ENCODE peak calls at places on chromosomes 13 and 19, in five cellular contexts. S, Q, G, Y and N are unnamed samples.

GRCh38 chr19:50639121-50640112 is at the start of gene SYT3:
- DNase-seq in S (no peak), Q (peak), G (no peak), Y (no peak), N (no peak)

GRCh38 chr13:113947321-113948033 is 26.4 kb downstream of the C13orf46 start:
- DNase-seq in S (no peak), Q (no peak), G (no peak), Y (no peak), N (no peak)

GRCh38 chr13:20654156-20654555 is 49.3 kb upstream of the IL17D start:
- DNase-seq in S (no peak), Q (no peak), G (no peak), Y (no peak), N (no peak)

GRCh38 chr13:111492341-111492945 is 172.0 kb downstream of the TEX29 start:
- DNase-seq in S (no peak), Q (no peak), G (no peak), Y (no peak), N (no peak)

GRCh38 chr13:42553098-42554046 is 20.6 kb upstream of the TNFSF11 start:
- DNase-seq in S (no peak), Q (no peak), G (no peak), Y (no peak), N (no peak)

GRCh38 chr19:927044-927706 is 1.3 kb downstream of the ARID3A start:
- DNase-seq in S (no peak), Q (no peak), G (no peak), Y (no peak), N (peak)

GRCh38 chr13:98480915-98481510 is 95.9 kb downstream of the STK24 start:
- DNase-seq in S (no peak), Q (no peak), G (no peak), Y (no peak), N (no peak)

GRCh38 chr13:113002206-113002821 is 33.3 kb downstream of the MCF2L start:
- DNase-seq in S (peak), Q (peak), G (no peak), Y (no peak), N (peak)

GRCh38 chr19:30361721-30362120 is 10.5 kb upstream of the ZNF536 start:
- DNase-seq in S (no peak), Q (no peak), G (no peak), Y (no peak), N (peak)

GRCh38 chr13:82847595-82847994 is 1034.7 kb downstream of the SLITRK1 start:
- DNase-seq in S (no peak), Q (no peak), G (no peak), Y (no peak), N (no peak)

GRCh38 chr19:48152552-48152951 is 17.6 kb downstream of the LIG1 start:
- DNase-seq in S (no peak), Q (peak), G (peak), Y (no peak), N (peak)

GRCh38 chr13:75357576-75358295 is 124.2 kb downstream of the TBC1D4 start:
- DNase-seq in S (peak), Q (peak), G (peak), Y (no peak), N (peak)

GRCh38 chr13:52405369-52405766 is 604 bp downstream of the THSD1 start:
- DNase-seq in S (no peak), Q (no peak), G (no peak), Y (no peak), N (no peak)

GRCh38 chr19:48997972-48998371 is 4.3 kb downstream of the RUVBL2 start:
- DNase-seq in S (no peak), Q (peak), G (no peak), Y (no peak), N (peak)

GRCh38 chr13:23871616-23872220 is 17.5 kb downstream of the MIPEP start:
- DNase-seq in S (no peak), Q (peak), G (no peak), Y (no peak), N (peak)

GRCh38 chr13:113400621-113401451 is 36.9 kb upstream of the GRTP1 start:
- DNase-seq in S (no peak), Q (no peak), G (no peak), Y (no peak), N (no peak)

GRCh38 chr13:48489666-48490065 is 43.2 kb downstream of the RCBTB2 start:
- DNase-seq in S (no peak), Q (no peak), G (no peak), Y (no peak), N (no peak)

GRCh38 chr13:100334209-100334608 is 245.3 kb downstream of the PCCA start:
- DNase-seq in S (no peak), Q (no peak), G (no peak), Y (no peak), N (no peak)

GRCh38 chr19:15177269-15178116 is 23.3 kb downstream of the NOTCH3 start:
- DNase-seq in S (peak), Q (peak), G (peak), Y (peak), N (peak)

GRCh38 chr13:38577048-38577447 is 109.8 kb upstream of the FREM2 start:
- DNase-seq in S (no peak), Q (no peak), G (no peak), Y (no peak), N (peak)

GRCh38 chr13:60974296-60974695 is 441.4 kb downstream of the PCDH20 start:
- DNase-seq in S (no peak), Q (no peak), G (peak), Y (no peak), N (no peak)

GRCh38 chr13:100235311-100235901 is 146.5 kb downstream of the PCCA start:
- DNase-seq in S (no peak), Q (peak), G (no peak), Y (no peak), N (peak)

GRCh38 chr19:29045708-29046107 is 167.2 kb downstream of the UQCRFS1 start:
- DNase-seq in S (no peak), Q (no peak), G (no peak), Y (no peak), N (no peak)

GRCh38 chr13:22915442-22916082 is 265.2 kb upstream of the SGCG start:
- DNase-seq in S (peak), Q (peak), G (peak), Y (no peak), N (no peak)

GRCh38 chr19:29867984-29868383 is 56.2 kb downstream of the CCNE1 start:
- DNase-seq in S (no peak), Q (no peak), G (no peak), Y (no peak), N (no peak)

GRCh38 chr13:108858676-108859075 is 229.3 kb downstream of the MYO16 start:
- DNase-seq in S (no peak), Q (no peak), G (no peak), Y (no peak), N (no peak)

GRCh38 chr13:63737418-63737817 is 2321.8 kb upstream of the PCDH20 start:
- DNase-seq in S (no peak), Q (no peak), G (no peak), Y (no peak), N (peak)

DNA sequence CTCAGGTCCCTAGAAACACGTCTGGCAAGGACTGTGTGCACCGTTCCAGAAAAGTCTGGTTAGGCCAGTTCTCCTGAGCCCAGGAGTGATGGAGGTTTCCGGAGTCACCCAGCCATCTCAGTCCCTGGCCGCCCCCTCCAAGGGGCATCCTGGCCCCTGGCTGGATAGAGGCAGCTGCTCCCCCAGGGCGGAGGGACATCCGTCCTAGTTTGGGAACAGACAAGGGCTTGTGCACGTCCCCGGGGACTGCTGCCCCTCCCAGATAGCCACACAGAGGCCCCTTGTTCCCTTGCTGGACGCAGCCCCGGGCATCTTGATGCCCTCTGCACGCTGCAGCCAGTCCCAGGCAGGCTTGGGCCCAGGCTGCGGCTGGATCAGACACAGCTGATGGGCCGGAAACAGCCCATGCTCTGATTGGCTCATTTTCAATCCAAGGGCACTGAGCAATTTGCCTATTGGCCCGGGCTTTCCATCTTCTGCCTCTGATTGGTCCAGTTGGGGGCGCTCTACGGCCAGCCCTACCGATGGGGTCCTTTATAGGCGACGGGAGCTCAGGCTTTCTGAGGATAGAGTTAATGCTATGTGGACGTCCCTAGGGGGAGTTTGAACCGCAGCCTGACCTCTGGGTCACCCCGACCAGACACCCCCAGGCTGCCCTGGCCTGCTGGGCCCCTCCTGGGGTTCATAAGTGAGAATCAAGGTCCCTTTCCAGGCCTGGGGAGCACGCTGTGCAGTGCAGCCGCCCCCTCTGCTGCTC is 3.7 kb downstream of the S1PR2 start:
- DNase-seq in S (no peak), Q (no peak), G (no peak), Y (no peak), N (no peak)
- TF ChIP-seq SUZ12 in S (no peak), Q (no peak), G (no peak), Y (no peak), N (no peak)

GRCh38 chr13:95743192-95743591 is 66.3 kb downstream of the DNAJC3 start:
- DNase-seq in S (no peak), Q (no peak), G (no peak), Y (no peak), N (no peak)

GRCh38 chr13:95749545-95749944 is 72.6 kb downstream of the DNAJC3 start:
- DNase-seq in S (no peak), Q (no peak), G (no peak), Y (no peak), N (no peak)

GRCh38 chr13:95745289-95745688 is 68.3 kb downstream of the DNAJC3 start:
- DNase-seq in S (peak), Q (no peak), G (no peak), Y (no peak), N (no peak)

GRCh38 chr13:95741584-95742563 is 64.9 kb downstream of the DNAJC3 start:
- DNase-seq in S (no peak), Q (no peak), G (no peak), Y (no peak), N (no peak)

DNA sequence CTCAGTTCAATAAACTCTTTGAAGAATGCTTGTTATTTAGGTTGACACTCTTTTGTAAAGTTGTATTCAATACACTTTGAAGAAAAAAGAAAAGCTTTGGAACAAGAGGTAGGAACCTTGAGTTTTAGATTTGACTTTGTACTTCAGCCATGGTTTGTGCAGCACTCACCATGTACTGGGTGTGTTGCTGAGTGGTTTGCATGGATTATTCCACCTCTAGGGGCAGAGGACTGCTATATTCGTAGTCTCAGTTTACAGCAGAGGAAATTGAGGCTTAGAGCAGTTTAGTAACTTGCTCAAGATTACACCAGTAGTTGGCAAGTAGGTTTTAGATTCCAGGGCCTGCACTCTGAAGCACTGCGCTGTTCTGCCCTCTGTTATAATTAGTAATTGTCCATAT is 68.8 kb downstream of the DNAJC3 start:
- DNase-seq in S (no peak), Q (peak), G (no peak), Y (no peak), N (no peak)
- TF ChIP-seq SUZ12 in S (no peak), Q (no peak), G (no peak), Y (no peak), N (no peak)

GRCh38 chr19:39299832-39300231 is 3.6 kb downstream of the IFNL1 start:
- DNase-seq in S (no peak), Q (no peak), G (no peak), Y (no peak), N (no peak)

GRCh38 chr19:39303373-39304184 is 7.4 kb downstream of the IFNL1 start:
- DNase-seq in S (no peak), Q (no peak), G (no peak), Y (no peak), N (peak)

GRCh38 chr19:39301562-39301961 is 5.4 kb downstream of the IFNL1 start:
- DNase-seq in S (no peak), Q (no peak), G (no peak), Y (no peak), N (no peak)

GRCh38 chr19:39299404-39299803 is 3.2 kb downstream of the IFNL1 start:
- DNase-seq in S (no peak), Q (no peak), G (no peak), Y (no peak), N (no peak)

DNA sequence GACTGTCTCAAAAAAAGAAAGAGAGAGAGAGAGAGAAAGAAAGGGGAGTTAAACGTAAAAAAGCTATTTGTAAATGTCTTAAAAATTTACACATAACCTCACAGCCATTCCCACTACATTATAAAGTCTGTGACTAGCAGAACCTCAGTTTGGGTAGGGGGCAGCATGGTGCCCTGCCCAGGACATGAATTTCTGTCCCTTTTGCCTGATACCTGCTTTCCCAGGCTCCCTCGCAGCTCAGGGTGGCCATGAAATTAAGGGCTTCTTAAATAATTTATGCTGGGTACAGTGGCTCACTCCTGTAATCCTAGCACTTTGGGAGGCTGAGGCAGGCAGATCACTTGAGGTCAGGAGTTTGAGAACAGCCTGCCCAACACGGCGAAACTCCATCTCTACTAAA is 4.8 kb downstream of the IFNL1 start:
- DNase-seq in S (no peak), Q (no peak), G (no peak), Y (no peak), N (no peak)
- TF ChIP-seq SUZ12 in S (no peak), Q (no peak), G (no peak), Y (no peak), N (no peak)

GRCh38 chr13:71611292-71611691 is 255.7 kb downstream of the DACH1 start:
- DNase-seq in S (no peak), Q (no peak), G (no peak), Y (no peak), N (no peak)

GRCh38 chr13:71610876-71611275 is 256.1 kb downstream of the DACH1 start:
- DNase-seq in S (no peak), Q (peak), G (no peak), Y (no peak), N (no peak)

GRCh38 chr13:71606818-71607217 is 260.2 kb downstream of the DACH1 start:
- DNase-seq in S (no peak), Q (no peak), G (no peak), Y (no peak), N (no peak)

GRCh38 chr13:71607575-71607974 is 259.4 kb downstream of the DACH1 start:
- DNase-seq in S (no peak), Q (no peak), G (no peak), Y (no peak), N (no peak)

GRCh38 chr13:71609271-71609670 is 257.7 kb downstream of the DACH1 start:
- DNase-seq in S (no peak), Q (no peak), G (no peak), Y (no peak), N (no peak)
- TF ChIP-seq SUZ12 in S (no peak), Q (no peak), G (no peak), Y (no peak), N (no peak)

GRCh38 chr19:13214036-13214730 is 64.0 kb downstream of the IER2 start:
- DNase-seq in S (no peak), Q (no peak), G (no peak), Y (no peak), N (no peak)
- TF ChIP-seq SUZ12 in S (no peak), Q (no peak), G (no peak), Y (no peak), N (no peak)

DNA sequence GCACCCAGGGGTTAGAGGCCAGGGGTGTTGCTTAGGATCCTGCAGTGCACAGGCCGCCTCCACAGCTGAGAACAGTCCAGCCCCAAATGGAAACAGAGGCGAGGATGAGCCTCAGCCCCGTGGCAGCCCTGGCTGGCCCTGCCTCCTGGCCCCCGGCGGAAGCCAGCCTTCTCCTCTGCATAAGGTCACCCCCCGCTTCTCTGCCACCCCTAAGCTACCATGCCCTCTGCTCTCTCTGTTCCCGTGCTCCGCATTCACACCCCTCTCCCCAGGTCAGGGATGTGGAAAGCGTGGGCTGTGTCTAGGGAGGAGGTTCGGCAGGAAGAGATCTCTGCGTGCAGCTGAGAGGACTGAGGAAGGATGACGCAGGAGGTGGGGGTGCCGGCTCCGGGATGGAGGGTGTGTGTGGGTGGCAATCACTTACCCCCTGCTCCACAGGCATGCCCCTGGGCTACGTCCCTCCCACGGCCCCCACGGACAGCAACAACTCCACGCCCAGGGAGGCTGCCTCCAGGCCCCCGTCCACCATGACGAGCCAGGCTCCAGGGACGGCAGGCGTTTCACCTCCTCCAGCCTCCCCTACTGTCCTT is 6.0 kb downstream of the SSC5D start:
- DNase-seq in S (no peak), Q (no peak), G (no peak), Y (no peak), N (no peak)
- TF ChIP-seq SUZ12 in S (no peak), Q (no peak), G (no peak), Y (no peak), N (no peak)

GRCh38 chr13:104841110-104841509 is 1694.4 kb downstream of the EFNB2 start:
- DNase-seq in S (no peak), Q (no peak), G (no peak), Y (no peak), N (no peak)
- TF ChIP-seq SUZ12 in S (no peak), Q (no peak), G (no peak), Y (no peak), N (no peak)

GRCh38 chr19:4082172-4082571 is 15.5 kb upstream of the ZBTB7A start:
- DNase-seq in S (no peak), Q (no peak), G (no peak), Y (no peak), N (no peak)

GRCh38 chr19:4084547-4084877 is 17.8 kb upstream of the ZBTB7A start:
- DNase-seq in S (no peak), Q (no peak), G (no peak), Y (no peak), N (no peak)

GRCh38 chr19:4081441-4082129 is 14.9 kb upstream of the ZBTB7A start:
- DNase-seq in S (no peak), Q (no peak), G (no peak), Y (no peak), N (no peak)

GRCh38 chr19:4086336-4086953 is 19.7 kb upstream of the ZBTB7A start:
- DNase-seq in S (no peak), Q (no peak), G (no peak), Y (no peak), N (no peak)

GRCh38 chr19:4083677-4084546 is 17.2 kb upstream of the ZBTB7A start:
- DNase-seq in S (no peak), Q (no peak), G (no peak), Y (no peak), N (no peak)
- TF ChIP-seq SUZ12 in S (no peak), Q (no peak), G (no peak), Y (no peak), N (no peak)